ENCODE peak calls at places on chromosomes 5 and 9, in five cellular contexts. I is kidney, T is body of pancreas, R is breast epithelium, K is lung. X is an unnamed sample.

GRCh38 chr9:98641675-98642074 is 67.1 kb downstream of the GABBR2 start:
- DNase-seq in I (no peak), K (no peak), R (no peak), T (no peak), X (no peak)

GRCh38 chr9:2015581-2016410 is 649 bp downstream of the SMARCA2 start:
- DNase-seq in K (peak), I (peak), R (peak), T (peak), X (peak)

GRCh38 chr9:126066131-126066530 is 260.5 kb upstream of the MVB12B start:
- DNase-seq in I (no peak), T (no peak), K (no peak), R (no peak), X (no peak)

GRCh38 chr5:157471709-157472108 is 11.7 kb downstream of the NIPAL4 start:
- DNase-seq in I (no peak), K (no peak), R (no peak), T (no peak), X (no peak)

GRCh38 chr5:76626738-76627137 is 3.5 kb upstream of the F2RL2 start:
- DNase-seq in R (no peak), K (no peak), I (no peak), T (no peak), X (no peak)

GRCh38 chr5:135605221-135605620 is 26.4 kb upstream of the CXCL14 start:
- DNase-seq in T (no peak), K (no peak), I (no peak), R (no peak), X (no peak)

GRCh38 chr5:134577796-134578577 is 52.5 kb downstream of the JADE2 start:
- DNase-seq in T (peak), R (peak), I (peak), K (peak), X (no peak)

GRCh38 chr5:171953860-171954701 is 52.4 kb downstream of the FBXW11 start:
- DNase-seq in R (no peak), I (no peak), T (peak), K (no peak), X (no peak)

GRCh38 chr9:128389395-128390149 is 18.4 kb downstream of the URM1 start:
- DNase-seq in I (no peak), T (no peak), K (peak), R (no peak), X (no peak)

GRCh38 chr9:131337131-131337848 is 47.8 kb downstream of the PLPP7 start:
- DNase-seq in K (no peak), T (no peak), R (no peak), I (peak), X (no peak)

GRCh38 chr9:108786756-108787663 is 68.8 kb downstream of the ACTL7B start:
- DNase-seq in R (no peak), K (no peak), I (no peak), T (no peak), X (no peak)

GRCh38 chr9:14288433-14288832 is 25.5 kb downstream of the NFIB start:
- DNase-seq in K (no peak), T (no peak), R (no peak), I (no peak), X (no peak)

GRCh38 chr5:118270506-118270905 is 717.8 kb downstream of the DTWD2 start:
- DNase-seq in R (no peak), T (no peak), I (no peak), K (no peak), X (no peak)

GRCh38 chr5:110973510-110973909 is 98.0 kb upstream of the TSLP start:
- DNase-seq in K (no peak), T (no peak), R (no peak), I (no peak), X (no peak)

GRCh38 chr9:114030364-114030763 is 47.7 kb downstream of the AMBP start:
- DNase-seq in R (peak), I (no peak), T (peak), K (peak), X (no peak)

GRCh38 chr5:123813937-123814624 is 302.1 kb downstream of the CSNK1G3 start:
- DNase-seq in K (no peak), T (no peak), I (no peak), R (no peak), X (no peak)

GRCh38 chr5:55633574-55634203 is 78.4 kb downstream of the SLC38A9 start:
- DNase-seq in T (peak), R (no peak), K (peak), I (no peak), X (peak)

GRCh38 chr5:142305211-142305610 is 19.6 kb downstream of the SPRY4 start:
- DNase-seq in T (no peak), R (no peak), I (no peak), K (no peak), X (no peak)
- H3K27ac ChIP-seq in T (no peak), R (no peak), I (no peak), K (no peak), X (peak)

GRCh38 chr5:148651528-148651927 is 2.8 kb downstream of the HTR4 start:
- DNase-seq in T (no peak), I (no peak), R (no peak), K (no peak), X (no peak)
- H3K27ac ChIP-seq in T (no peak), I (no peak), R (no peak), K (no peak), X (no peak)

GRCh38 chr5:58074222-58074621 is 385.7 kb downstream of the PLK2 start:
- DNase-seq in K (no peak), T (no peak), I (no peak), R (no peak), X (no peak)
- H3K27ac ChIP-seq in K (no peak), T (no peak), I (no peak), R (no peak), X (no peak)

GRCh38 chr9:120970249-120970648 is 43.7 kb upstream of the TRAF1 start:
- DNase-seq in I (no peak), R (no peak), T (no peak), K (no peak), X (no peak)

GRCh38 chr9:120971938-120972337 is 45.3 kb upstream of the TRAF1 start:
- DNase-seq in T (no peak), I (no peak), K (no peak), R (no peak), X (no peak)

GRCh38 chr9:120965344-120966004 is 38.9 kb upstream of the TRAF1 start:
- DNase-seq in T (no peak), R (no peak), I (no peak), K (no peak), X (no peak)

DNA sequence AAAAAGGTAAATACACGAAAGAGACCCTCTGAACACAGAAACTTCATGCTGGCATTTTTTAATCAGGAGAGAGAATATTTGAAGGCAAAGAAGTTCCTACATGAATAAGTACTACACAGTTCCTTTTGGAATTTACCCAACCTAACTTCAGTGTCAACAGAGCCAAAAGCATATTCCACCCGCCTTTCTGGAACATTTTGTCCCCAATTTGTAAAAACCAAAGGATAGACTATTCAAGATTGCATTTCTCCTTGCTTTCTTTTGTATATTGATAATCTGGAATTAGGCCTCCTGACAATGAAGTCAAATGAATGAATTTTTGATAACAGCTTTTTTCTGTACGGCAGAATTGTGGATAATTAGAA is 39.4 kb upstream of the TRAF1 start:
- DNase-seq in T (no peak), K (no peak), I (no peak), R (no peak), X (no peak)
- H3K27ac ChIP-seq in T (peak), K (no peak), I (no peak), R (peak), X (peak)

GRCh38 chr9:110256392-110257096 is at the start of gene TXN:
- DNase-seq in K (peak), T (peak), I (peak), R (peak), X (peak)
- H3K27ac ChIP-seq in K (peak), T (peak), I (peak), R (peak), X (peak)

GRCh38 chr5:132228241-132229035 is 785 bp upstream of the P4HA2 start:
- DNase-seq in K (no peak), T (peak), R (no peak), I (no peak), X (no peak)
- H3K27ac ChIP-seq in K (no peak), T (peak), R (peak), I (no peak), X (peak)

GRCh38 chr5:173468821-173469251 is 140.6 kb upstream of the STC2 start:
- DNase-seq in R (no peak), K (no peak), I (no peak), T (no peak), X (no peak)

GRCh38 chr5:173472784-173473278 is 143.6 kb downstream of the BOD1 start:
- DNase-seq in K (no peak), T (peak), R (no peak), I (no peak), X (peak)

GRCh38 chr5:173473293-173473692 is 143.2 kb downstream of the BOD1 start:
- DNase-seq in K (no peak), T (peak), I (no peak), R (no peak), X (no peak)

GRCh38 chr5:173474881-173475287 is 141.6 kb downstream of the BOD1 start:
- DNase-seq in T (no peak), K (no peak), I (no peak), R (no peak), X (no peak)

DNA sequence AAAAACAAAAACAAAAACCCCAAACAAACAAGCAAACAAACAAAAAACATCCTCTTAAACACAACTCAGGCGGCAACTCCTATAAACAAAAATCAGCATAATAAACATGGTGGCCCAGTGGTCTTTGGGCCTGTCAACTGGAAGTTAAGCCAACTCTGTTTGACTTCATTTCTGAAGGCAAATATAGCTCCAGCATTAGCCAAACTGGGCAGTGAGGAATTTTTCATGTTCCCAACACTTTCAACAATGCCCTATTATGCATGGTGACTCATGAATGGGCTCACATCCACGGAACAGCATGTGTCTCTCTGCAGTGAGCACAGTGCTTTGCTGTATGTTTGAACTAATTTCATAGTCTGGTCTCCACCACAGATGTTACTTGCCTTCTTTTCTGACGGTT is 143.9 kb upstream of the STC2 start:
- DNase-seq in T (peak), K (peak), I (no peak), R (no peak), X (peak)
- H3K27ac ChIP-seq in T (peak), K (no peak), I (no peak), R (peak), X (peak)

X was measured in thoracic aorta.